ENCODE peak calls at places on chromosome 12, in nine cellular contexts. E is H4; L is mucosa of descending colon; R is GDM1; A is psoas muscle; T is dorsolateral prefrontal cortex; C is H7; O is T-helper 2 cell; G is stimulated activated CD4-positive, alpha-beta T cell treated with anti-CD3 and anti-CD28 coated beads, Interleukin-1b, Interleukin-23, amount 100 ng/mL, for 4 hours. K is an unnamed sample.
A peak's percentile ranks its signal among the peaks of the same experiment; 100 is the strongest.

GRCh38 chr12:101607894-101608293 is 13.1 kb downstream of the MYBPC1 start:
- DNase-seq in E (no peak), L (no peak), R (no peak), A (no peak), T (no peak), C (no peak), O (no peak), G (no peak), K (no peak)

GRCh38 chr12:122064034-122064777 is 14.3 kb upstream of the MLXIP start:
- DNase-seq in E (peak; percentile 96), L (peak; percentile 85), R (peak; percentile 64), A (peak; percentile 95), T (peak; percentile 87), C (peak; percentile 97), O (no peak), G (no peak), K (peak; percentile 93)

GRCh38 chr12:49733219-49734017 is 7.9 kb upstream of the TMBIM6 start:
- DNase-seq in E (no peak), L (no peak), R (no peak), A (no peak), T (no peak), C (peak; percentile 52), O (no peak), G (no peak), K (no peak)

GRCh38 chr12:117192057-117192456 is 1.8 kb upstream of the FBXO21 start:
- DNase-seq in E (no peak), L (no peak), R (no peak), A (no peak), T (peak; percentile 29), C (peak; percentile 42), O (no peak), G (no peak), K (no peak)

GRCh38 chr12:8034802-8035201 is 2.3 kb downstream of the FOXJ2 start:
- DNase-seq in E (no peak), L (no peak), R (no peak), A (no peak), T (no peak), C (no peak), O (no peak), G (no peak), K (no peak)

GRCh38 chr12:106309671-106310313 is 7.3 kb downstream of the TCP11L2 start:
- DNase-seq in E (peak; percentile 20), L (no peak), R (no peak), A (peak; percentile 54), T (no peak), C (no peak), O (no peak), G (no peak), K (no peak)

GRCh38 chr12:126752021-126752420 is 1514.9 kb upstream of the TMEM132C start:
- DNase-seq in E (no peak), L (no peak), R (no peak), A (no peak), T (no peak), C (no peak), O (no peak), G (no peak), K (no peak)

GRCh38 chr12:101823039-101823438 is 7.7 kb downstream of the GNPTAB start:
- DNase-seq in E (no peak), L (no peak), R (no peak), A (no peak), T (no peak), C (no peak), O (no peak), G (no peak), K (no peak)

GRCh38 chr12:22459872-22460490 is 84.4 kb downstream of the C2CD5 start:
- DNase-seq in E (peak; percentile 43), L (no peak), R (peak; percentile 4), A (no peak), T (no peak), C (peak; percentile 2), O (no peak), G (no peak), K (no peak)

GRCh38 chr12:71426648-71427047 is 12.9 kb upstream of the LGR5 start:
- DNase-seq in E (peak; percentile 47), L (no peak), R (no peak), A (no peak), T (no peak), C (no peak), O (no peak), G (no peak), K (no peak)

GRCh38 chr12:82874935-82875334 is 188.2 kb downstream of the TMTC2 start:
- DNase-seq in E (peak; percentile 62), L (no peak), R (no peak), A (no peak), T (no peak), C (no peak), O (no peak), G (no peak), K (no peak)